ENCODE peak calls at places on chromosomes 16 and 17, in seven cellular contexts. One of them, this sample, is unnamed.

GRCh38 chr16:81707411-81708321 is 71.4 kb upstream of the PLCG2 start:
- DNase-seq in uterus: no peak
- DNase-seq in IMR-90: peak; percentile 73
- DNase-seq in A549: no peak
- DNase-seq in transverse colon: peak; percentile 84
- DNase-seq in sigmoid colon: peak; percentile 90
- DNase-seq in thyroid gland: peak; percentile 73
- DNase-seq in this sample: no peak

GRCh38 chr17:55527520-55528118 is 16.4 kb upstream of the SMIM36 start:
- DNase-seq in uterus: peak; percentile 37
- DNase-seq in IMR-90: peak; percentile 65
- DNase-seq in A549: peak; percentile 50
- DNase-seq in transverse colon: no peak
- DNase-seq in sigmoid colon: no peak
- DNase-seq in thyroid gland: peak; percentile 17
- DNase-seq in this sample: peak; percentile 66

GRCh38 chr17:47286198-47286914 is 32.7 kb downstream of the ITGB3 start:
- DNase-seq in uterus: no peak
- DNase-seq in IMR-90: peak; percentile 26
- DNase-seq in A549: no peak
- DNase-seq in transverse colon: no peak
- DNase-seq in sigmoid colon: no peak
- DNase-seq in thyroid gland: no peak
- DNase-seq in this sample: no peak

GRCh38 chr17:13127921-13128582 is 110.2 kb upstream of the ELAC2 start:
- DNase-seq in uterus: no peak
- DNase-seq in IMR-90: no peak
- DNase-seq in A549: no peak
- DNase-seq in transverse colon: no peak
- DNase-seq in sigmoid colon: no peak
- DNase-seq in thyroid gland: no peak
- DNase-seq in this sample: no peak

GRCh38 chr17:29133146-29133713 is 47.0 kb downstream of the MYO18A start:
- DNase-seq in uterus: peak; percentile 54
- DNase-seq in IMR-90: peak; percentile 89
- DNase-seq in A549: peak; percentile 62
- DNase-seq in transverse colon: no peak
- DNase-seq in sigmoid colon: no peak
- DNase-seq in thyroid gland: no peak
- DNase-seq in this sample: peak; percentile 76

GRCh38 chr17:5000237-5000639 is 2.5 kb downstream of the KIF1C start:
- DNase-seq in uterus: peak; percentile 87
- DNase-seq in IMR-90: no peak
- DNase-seq in A549: no peak
- DNase-seq in transverse colon: peak; percentile 56
- DNase-seq in sigmoid colon: peak; percentile 92
- DNase-seq in thyroid gland: peak; percentile 62
- DNase-seq in this sample: no peak

GRCh38 chr17:77995146-77995852 is 36.8 kb downstream of the TNRC6C start:
- DNase-seq in uterus: no peak
- DNase-seq in IMR-90: no peak
- DNase-seq in A549: no peak
- DNase-seq in transverse colon: no peak
- DNase-seq in sigmoid colon: no peak
- DNase-seq in thyroid gland: peak; percentile 84
- DNase-seq in this sample: no peak

GRCh38 chr16:27169511-27170071 is 33.7 kb upstream of the KDM8 start:
- DNase-seq in uterus: no peak
- DNase-seq in IMR-90: peak; percentile 89
- DNase-seq in A549: no peak
- DNase-seq in transverse colon: peak; percentile 28
- DNase-seq in sigmoid colon: no peak
- DNase-seq in thyroid gland: no peak
- DNase-seq in this sample: peak; percentile 82

GRCh38 chr17:21058098-21058893 is 15.5 kb upstream of the USP22 start:
- DNase-seq in uterus: no peak
- DNase-seq in IMR-90: peak; percentile 45
- DNase-seq in A549: no peak
- DNase-seq in transverse colon: no peak
- DNase-seq in sigmoid colon: no peak
- DNase-seq in thyroid gland: no peak
- DNase-seq in this sample: peak; percentile 44

DNA sequence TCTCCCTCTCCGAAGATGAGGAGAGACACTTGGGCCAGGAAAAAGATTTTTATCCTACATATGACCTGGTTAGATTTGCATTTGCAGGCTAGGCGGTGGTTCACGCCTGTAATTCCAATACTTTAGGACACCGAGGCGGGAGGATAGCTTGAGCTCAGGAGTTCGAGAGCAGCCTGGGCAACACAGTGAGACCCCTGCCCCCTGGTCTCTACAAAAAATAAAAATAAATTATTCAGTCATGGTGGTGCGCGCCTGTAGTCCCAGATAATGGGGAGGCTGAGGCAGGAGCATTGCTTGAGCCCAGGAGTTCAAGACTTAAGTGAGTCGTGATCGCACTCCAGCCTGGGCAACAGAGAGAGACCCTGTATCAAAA is 7.9 kb upstream of the THAP11 start:
- DNase-seq in uterus: no peak
- DNase-seq in IMR-90: no peak
- DNase-seq in A549: no peak
- DNase-seq in transverse colon: no peak
- DNase-seq in sigmoid colon: no peak
- DNase-seq in thyroid gland: no peak
- DNase-seq in this sample: no peak
- H3K4me3 ChIP-seq in uterus: peak overlapping the region; percentile 93
- H3K4me3 ChIP-seq in IMR-90: peak overlapping the region; percentile 75
- H3K4me3 ChIP-seq in A549: peak overlapping the region; percentile 79
- H3K4me3 ChIP-seq in transverse colon: peak overlapping the region; percentile 71
- H3K4me3 ChIP-seq in sigmoid colon: peak overlapping the region; percentile 99
- H3K4me3 ChIP-seq in thyroid gland: no peak overlapping the region
- H3K4me3 ChIP-seq in this sample: peak overlapping the region; percentile 79

GRCh38 chr16:46948548-46949166 is 24.8 kb downstream of the DNAJA2 start:
- DNase-seq in uterus: no peak
- DNase-seq in IMR-90: no peak
- DNase-seq in A549: no peak
- DNase-seq in transverse colon: no peak
- DNase-seq in sigmoid colon: no peak
- DNase-seq in thyroid gland: no peak
- DNase-seq in this sample: no peak
- TF ChIP-seq POLR2A in uterus: no peak
- TF ChIP-seq POLR2A in IMR-90: no peak
- TF ChIP-seq POLR2A in A549: no peak
- TF ChIP-seq POLR2A in transverse colon: no peak
- TF ChIP-seq POLR2A in sigmoid colon: no peak
- TF ChIP-seq POLR2A in thyroid gland: no peak
- TF ChIP-seq POLR2A in this sample: no peak

GRCh38 chr16:54090602-54091001 is 196.0 kb downstream of the IRX3 start:
- DNase-seq in uterus: no peak
- DNase-seq in IMR-90: no peak
- DNase-seq in A549: no peak
- DNase-seq in transverse colon: no peak
- DNase-seq in sigmoid colon: no peak
- DNase-seq in thyroid gland: no peak
- DNase-seq in this sample: no peak
- H3K4me3 ChIP-seq in uterus: no peak overlapping the region
- H3K4me3 ChIP-seq in IMR-90: no peak overlapping the region
- H3K4me3 ChIP-seq in A549: no peak overlapping the region
- H3K4me3 ChIP-seq in transverse colon: no peak overlapping the region
- H3K4me3 ChIP-seq in sigmoid colon: no peak overlapping the region
- H3K4me3 ChIP-seq in thyroid gland: no peak overlapping the region
- H3K4me3 ChIP-seq in this sample: no peak overlapping the region

DNA sequence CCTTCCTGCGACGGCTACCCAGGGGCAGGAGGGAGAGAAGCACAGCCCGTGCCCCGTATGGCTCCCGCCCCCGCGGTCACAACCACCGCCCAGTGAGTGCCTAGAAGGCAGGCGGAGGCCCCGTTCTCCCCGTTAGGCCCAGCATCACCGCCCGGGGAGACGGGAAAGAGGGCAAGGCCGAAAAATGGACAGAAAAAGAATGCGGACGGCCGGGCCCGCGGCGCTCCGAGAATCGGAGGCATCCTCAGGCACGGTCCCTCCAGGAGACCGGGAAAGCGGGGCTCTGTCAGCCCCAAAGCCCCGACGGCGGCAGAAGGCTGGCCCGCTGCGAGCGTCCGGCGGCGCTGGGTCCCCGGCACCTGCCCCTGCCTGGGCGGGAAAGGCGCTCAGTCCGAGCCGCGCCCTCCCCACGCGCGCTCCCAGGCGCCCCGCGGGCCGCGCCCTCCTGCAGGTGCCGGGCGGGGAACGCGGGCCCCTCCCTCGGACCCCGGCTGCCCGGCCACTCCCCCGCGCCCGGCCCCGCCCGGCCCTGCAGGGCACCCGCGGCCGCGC is 407 bp downstream of the MCRIP1 start:
- DNase-seq in uterus: no peak
- DNase-seq in IMR-90: no peak
- DNase-seq in A549: no peak
- DNase-seq in transverse colon: no peak
- DNase-seq in sigmoid colon: no peak
- DNase-seq in thyroid gland: peak; percentile 44
- DNase-seq in this sample: peak; percentile 59
- TF ChIP-seq POLR2A in uterus: no peak
- TF ChIP-seq POLR2A in IMR-90: no peak
- TF ChIP-seq POLR2A in A549: peak; percentile 22
- TF ChIP-seq POLR2A in transverse colon: no peak
- TF ChIP-seq POLR2A in sigmoid colon: no peak
- TF ChIP-seq POLR2A in thyroid gland: no peak
- TF ChIP-seq POLR2A in this sample: peak; percentile 10